ENCODE peak calls at places on chromosomes 3 and 15, in five cellular contexts. One of them, this sample, is unnamed. For H3K27me3, the result is how much of the 10 kb centered on the place peaks cover.

GRCh38 chr15:29669823-29670222 is 152.4 kb downstream of the TJP1 start:
- DNase-seq in tibial artery: no peak
- DNase-seq in ovary: no peak
- DNase-seq in body of pancreas: no peak
- DNase-seq in AG04450: no peak
- DNase-seq in this sample: no peak

GRCh38 chr3:32421991-32422859 is 30.6 kb downstream of the CMTM7 start:
- DNase-seq in tibial artery: peak
- DNase-seq in ovary: peak
- DNase-seq in body of pancreas: peak
- DNase-seq in AG04450: no peak
- DNase-seq in this sample: no peak

GRCh38 chr3:46027736-46028397 is 584 bp upstream of the XCR1 start:
- DNase-seq in tibial artery: no peak
- DNase-seq in ovary: no peak
- DNase-seq in body of pancreas: no peak
- DNase-seq in AG04450: no peak
- DNase-seq in this sample: no peak

GRCh38 chr3:181722156-181722555 is 10.4 kb downstream of the SOX2 start:
- DNase-seq in tibial artery: no peak
- DNase-seq in ovary: no peak
- DNase-seq in body of pancreas: no peak
- DNase-seq in AG04450: no peak
- DNase-seq in this sample: no peak

GRCh38 chr3:111069974-111070751 is 1.5 kb upstream of the NECTIN3 start:
- DNase-seq in tibial artery: peak
- DNase-seq in ovary: peak
- DNase-seq in body of pancreas: peak
- DNase-seq in AG04450: no peak
- DNase-seq in this sample: peak

GRCh38 chr15:31811641-31812040 is 218.7 kb upstream of the CHRNA7 start:
- DNase-seq in tibial artery: no peak
- DNase-seq in ovary: no peak
- DNase-seq in body of pancreas: no peak
- DNase-seq in AG04450: no peak
- DNase-seq in this sample: no peak

GRCh38 chr15:71443538-71443937 is 328.3 kb downstream of the THSD4 start:
- DNase-seq in tibial artery: peak
- DNase-seq in ovary: peak
- DNase-seq in body of pancreas: peak
- DNase-seq in AG04450: no peak
- DNase-seq in this sample: no peak

GRCh38 chr15:80081390-80081789 is 21.9 kb downstream of the ZFAND6 start:
- DNase-seq in tibial artery: no peak
- DNase-seq in ovary: no peak
- DNase-seq in body of pancreas: no peak
- DNase-seq in AG04450: no peak
- DNase-seq in this sample: no peak

GRCh38 chr15:63824570-63824969 is 9.2 kb downstream of the HERC1 start:
- DNase-seq in tibial artery: no peak
- DNase-seq in ovary: no peak
- DNase-seq in body of pancreas: no peak
- DNase-seq in AG04450: no peak
- DNase-seq in this sample: no peak

GRCh38 chr3:179067839-179068238 is 3.8 kb downstream of the ZMAT3 start:
- DNase-seq in tibial artery: no peak
- DNase-seq in ovary: no peak
- DNase-seq in body of pancreas: no peak
- DNase-seq in AG04450: no peak
- DNase-seq in this sample: no peak

GRCh38 chr15:77817434-77817833 is 184.7 kb upstream of the LINGO1 start:
- DNase-seq in tibial artery: no peak
- DNase-seq in ovary: no peak
- DNase-seq in body of pancreas: no peak
- DNase-seq in AG04450: no peak
- DNase-seq in this sample: no peak

GRCh38 chr15:101504866-101505609 is 15.5 kb upstream of the PCSK6 start:
- DNase-seq in tibial artery: no peak
- DNase-seq in ovary: no peak
- DNase-seq in body of pancreas: no peak
- DNase-seq in AG04450: no peak
- DNase-seq in this sample: no peak

GRCh38 chr3:64539451-64540196 is 148.2 kb downstream of the ADAMTS9 start:
- DNase-seq in tibial artery: peak
- DNase-seq in ovary: no peak
- DNase-seq in body of pancreas: no peak
- DNase-seq in AG04450: peak
- DNase-seq in this sample: no peak

GRCh38 chr3:359672-360071 is 163.1 kb downstream of the CHL1 start:
- DNase-seq in tibial artery: no peak
- DNase-seq in ovary: no peak
- DNase-seq in body of pancreas: no peak
- DNase-seq in AG04450: no peak
- DNase-seq in this sample: no peak

GRCh38 chr3:143348486-143349327 is 229.1 kb downstream of the CHST2 start:
- DNase-seq in tibial artery: no peak
- DNase-seq in ovary: no peak
- DNase-seq in body of pancreas: no peak
- DNase-seq in AG04450: no peak
- DNase-seq in this sample: no peak

GRCh38 chr3:171282041-171282440 is 178.2 kb downstream of the TNIK start:
- DNase-seq in tibial artery: no peak
- DNase-seq in ovary: no peak
- DNase-seq in body of pancreas: no peak
- DNase-seq in AG04450: no peak
- DNase-seq in this sample: no peak

GRCh38 chr3:152403632-152404066 is 134.9 kb downstream of the MBNL1 start:
- DNase-seq in tibial artery: peak
- DNase-seq in ovary: no peak
- DNase-seq in body of pancreas: peak
- DNase-seq in AG04450: no peak
- DNase-seq in this sample: no peak

GRCh38 chr3:187946031-187946691 is 200.9 kb upstream of the BCL6 start:
- DNase-seq in tibial artery: no peak
- DNase-seq in ovary: no peak
- DNase-seq in body of pancreas: no peak
- DNase-seq in AG04450: peak
- DNase-seq in this sample: no peak

GRCh38 chr3:197002701-197003454 is 26.7 kb downstream of the MELTF start:
- DNase-seq in tibial artery: peak
- DNase-seq in ovary: peak
- DNase-seq in body of pancreas: peak
- DNase-seq in AG04450: no peak
- DNase-seq in this sample: peak

GRCh38 chr3:21237638-21238037 is 513.4 kb downstream of the ZNF385D start:
- DNase-seq in tibial artery: no peak
- DNase-seq in ovary: no peak
- DNase-seq in body of pancreas: no peak
- DNase-seq in AG04450: no peak
- DNase-seq in this sample: no peak

GRCh38 chr15:70025413-70026296 is 72.1 kb downstream of the TLE3 start:
- DNase-seq in tibial artery: peak
- DNase-seq in ovary: no peak
- DNase-seq in body of pancreas: no peak
- DNase-seq in AG04450: no peak
- DNase-seq in this sample: no peak

GRCh38 chr15:70024521-70024920 is 73.2 kb downstream of the TLE3 start:
- DNase-seq in tibial artery: no peak
- DNase-seq in ovary: no peak
- DNase-seq in body of pancreas: no peak
- DNase-seq in AG04450: no peak
- DNase-seq in this sample: no peak

GRCh38 chr15:70029297-70029701 is 68.4 kb downstream of the TLE3 start:
- DNase-seq in tibial artery: no peak
- DNase-seq in ovary: no peak
- DNase-seq in body of pancreas: no peak
- DNase-seq in AG04450: no peak
- DNase-seq in this sample: no peak

GRCh38 chr15:70026991-70027390 is 70.7 kb downstream of the TLE3 start:
- DNase-seq in tibial artery: no peak
- DNase-seq in ovary: no peak
- DNase-seq in body of pancreas: no peak
- DNase-seq in AG04450: no peak
- DNase-seq in this sample: no peak

DNA sequence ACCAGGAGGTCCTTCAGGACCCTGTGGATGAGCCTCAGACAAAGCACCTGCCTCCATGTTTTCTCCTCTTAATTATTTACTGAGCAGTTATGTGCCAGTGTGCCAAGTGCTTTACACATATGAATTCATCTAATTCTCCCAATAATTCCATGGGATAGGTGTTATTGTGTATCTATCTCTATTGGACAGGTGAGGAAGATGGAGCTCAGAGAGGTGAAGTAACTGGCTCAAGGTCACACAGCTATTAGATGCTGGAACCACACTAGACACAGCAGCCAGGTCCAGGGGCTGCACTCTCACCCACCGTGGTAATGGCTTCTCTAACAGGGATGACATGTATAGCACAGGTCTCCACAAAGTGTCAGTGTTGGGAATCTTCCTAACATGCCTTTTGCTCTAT is 70.2 kb downstream of the TLE3 start:
- DNase-seq in tibial artery: no peak
- DNase-seq in ovary: no peak
- DNase-seq in body of pancreas: no peak
- DNase-seq in AG04450: no peak
- DNase-seq in this sample: no peak
- H3K27me3 ChIP-seq in tibial artery: under half
- H3K27me3 ChIP-seq in ovary: under half
- H3K27me3 ChIP-seq in body of pancreas: under half
- H3K27me3 ChIP-seq in AG04450: under half
- H3K27me3 ChIP-seq in this sample: under half

GRCh38 chr15:70422342-70422741 is 324.6 kb upstream of the TLE3 start:
- DNase-seq in tibial artery: no peak
- DNase-seq in ovary: no peak
- DNase-seq in body of pancreas: no peak
- DNase-seq in AG04450: no peak
- DNase-seq in this sample: no peak
- H3K27ac ChIP-seq in tibial artery: no peak
- H3K27ac ChIP-seq in ovary: no peak
- H3K27ac ChIP-seq in body of pancreas: no peak
- H3K27ac ChIP-seq in AG04450: no peak
- H3K27ac ChIP-seq in this sample: no peak

DNA sequence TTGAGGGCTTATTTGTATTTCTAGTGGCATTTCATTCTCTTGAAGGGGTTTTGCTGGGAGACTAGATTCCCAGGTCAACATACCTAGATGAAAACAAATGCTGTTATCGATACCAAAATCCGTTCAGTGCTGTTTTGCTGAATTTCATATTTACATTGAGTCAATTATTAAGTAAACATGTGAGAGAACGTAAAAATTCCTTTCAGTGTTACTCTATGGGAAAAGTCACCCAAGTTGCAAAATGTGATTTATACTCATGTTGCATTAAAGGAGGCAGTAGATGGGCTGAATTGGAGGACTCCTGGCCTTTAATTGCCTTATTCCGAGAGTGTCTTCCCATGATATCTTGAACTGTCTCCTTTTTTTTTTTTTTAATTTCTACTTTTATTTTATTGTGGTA is 1011.3 kb upstream of the NR2F2 start:
- DNase-seq in tibial artery: no peak
- DNase-seq in ovary: no peak
- DNase-seq in body of pancreas: no peak
- DNase-seq in AG04450: no peak
- DNase-seq in this sample: no peak
- H3K27me3 ChIP-seq in tibial artery: under half
- H3K27me3 ChIP-seq in ovary: under half
- H3K27me3 ChIP-seq in body of pancreas: under half
- H3K27me3 ChIP-seq in AG04450: under half
- H3K27me3 ChIP-seq in this sample: under half

GRCh38 chr15:57235186-57235585 is 141.1 kb upstream of the CGNL1 start:
- DNase-seq in tibial artery: no peak
- DNase-seq in ovary: no peak
- DNase-seq in body of pancreas: no peak
- DNase-seq in AG04450: no peak
- DNase-seq in this sample: no peak
- H3K27ac ChIP-seq in tibial artery: no peak
- H3K27ac ChIP-seq in ovary: no peak
- H3K27ac ChIP-seq in body of pancreas: no peak
- H3K27ac ChIP-seq in AG04450: no peak
- H3K27ac ChIP-seq in this sample: no peak